ENCODE peak calls at places on chromosomes 5 and 9, in five cellular contexts. N is left lung, V is fibroblast of lung, E is OCI-LY7, C is endothelial cell. D is an unnamed sample.

GRCh38 chr5:149053027-149053705 is 9.7 kb downstream of the SH3TC2 start:
- DNase-seq in N (no peak), E (no peak), V (peak; percentile 58), C (no peak), D (no peak)

GRCh38 chr9:135136991-135137390 is 49.5 kb downstream of the OLFM1 start:
- DNase-seq in V (no peak), N (no peak), C (no peak), E (no peak), D (no peak)

GRCh38 chr5:69029292-69029691 is 64.5 kb upstream of the SLC30A5 start:
- DNase-seq in V (no peak), N (no peak), E (peak; percentile 5), C (no peak), D (no peak)

GRCh38 chr5:107322936-107323335 is 347.8 kb downstream of the EFNA5 start:
- DNase-seq in N (no peak), V (peak; percentile 51), C (no peak), E (no peak), D (no peak)

GRCh38 chr5:32753051-32753450 is 41.9 kb downstream of the NPR3 start:
- DNase-seq in C (no peak), E (no peak), N (no peak), V (peak; percentile 81), D (no peak)

GRCh38 chr5:65818592-65818991 is 96.6 kb downstream of the NLN start:
- DNase-seq in V (no peak), C (no peak), N (no peak), E (no peak), D (no peak)

GRCh38 chr5:41908374-41909079 is 4.4 kb downstream of the RIMOC1 start:
- DNase-seq in N (no peak), E (no peak), C (no peak), V (peak; percentile 21), D (no peak)

GRCh38 chr9:105647595-105648349 is 14.5 kb upstream of the TAL2 start:
- DNase-seq in E (no peak), C (no peak), N (no peak), V (no peak), D (peak; percentile 25)

GRCh38 chr9:32969270-32969669 is 32.2 kb downstream of the APTX start:
- DNase-seq in V (no peak), E (no peak), C (no peak), N (no peak), D (no peak)

GRCh38 chr5:64971538-64971937 is 202.8 kb downstream of the CWC27 start:
- DNase-seq in V (peak; percentile 32), N (no peak), E (peak; percentile 54), C (no peak), D (no peak)

GRCh38 chr9:96172797-96173196 is 129.2 kb downstream of the HSD17B3 start:
- DNase-seq in E (no peak), V (no peak), N (no peak), C (no peak), D (no peak)

GRCh38 chr9:99023831-99024230 is 80.1 kb downstream of the COL15A1 start:
- DNase-seq in V (peak; percentile 22), E (peak; percentile 8), C (no peak), N (no peak), D (peak; percentile 86)

GRCh38 chr5:111733571-111733970 is 23.4 kb downstream of the NREP start:
- DNase-seq in E (no peak), C (no peak), V (no peak), N (no peak), D (no peak)

DNA sequence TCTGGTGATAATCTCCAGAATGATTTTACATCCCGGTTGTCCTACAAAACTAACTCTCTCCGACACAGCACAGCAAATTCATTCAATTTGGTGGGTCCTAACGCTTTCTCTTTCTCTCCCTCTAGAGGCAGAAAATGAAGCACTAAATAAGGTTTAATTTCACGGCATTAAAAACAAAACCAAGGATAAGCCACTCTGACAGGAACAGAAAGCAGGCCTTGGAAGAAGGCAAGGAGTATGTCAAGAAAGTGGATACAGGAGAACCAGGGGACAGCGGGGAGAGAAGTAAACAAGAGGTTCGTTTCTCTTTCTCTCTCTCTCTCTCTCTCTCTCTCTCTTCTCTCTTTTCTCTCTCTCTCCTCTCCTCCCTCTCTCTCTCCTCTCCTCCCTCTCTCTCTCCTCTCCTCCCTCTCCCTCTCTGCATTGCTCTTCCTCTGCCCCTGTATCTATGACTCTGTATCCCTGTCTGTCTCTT is 49.8 kb downstream of the EBF1 start:
- DNase-seq in V (peak; percentile 83), C (no peak), E (peak; percentile 51), N (no peak), D (no peak)
- TF ChIP-seq CTCF in V (peak; percentile 63), C (no peak), E (peak; percentile 81), N (no peak), D (peak; percentile 68)

GRCh38 chr5:73994963-73995362 is 369.0 kb downstream of the ARHGEF28 start:
- DNase-seq in V (no peak), N (no peak), C (no peak), E (no peak), D (no peak)
- TF ChIP-seq CTCF in V (no peak), N (no peak), C (no peak), E (no peak), D (peak; percentile 30)

DNA sequence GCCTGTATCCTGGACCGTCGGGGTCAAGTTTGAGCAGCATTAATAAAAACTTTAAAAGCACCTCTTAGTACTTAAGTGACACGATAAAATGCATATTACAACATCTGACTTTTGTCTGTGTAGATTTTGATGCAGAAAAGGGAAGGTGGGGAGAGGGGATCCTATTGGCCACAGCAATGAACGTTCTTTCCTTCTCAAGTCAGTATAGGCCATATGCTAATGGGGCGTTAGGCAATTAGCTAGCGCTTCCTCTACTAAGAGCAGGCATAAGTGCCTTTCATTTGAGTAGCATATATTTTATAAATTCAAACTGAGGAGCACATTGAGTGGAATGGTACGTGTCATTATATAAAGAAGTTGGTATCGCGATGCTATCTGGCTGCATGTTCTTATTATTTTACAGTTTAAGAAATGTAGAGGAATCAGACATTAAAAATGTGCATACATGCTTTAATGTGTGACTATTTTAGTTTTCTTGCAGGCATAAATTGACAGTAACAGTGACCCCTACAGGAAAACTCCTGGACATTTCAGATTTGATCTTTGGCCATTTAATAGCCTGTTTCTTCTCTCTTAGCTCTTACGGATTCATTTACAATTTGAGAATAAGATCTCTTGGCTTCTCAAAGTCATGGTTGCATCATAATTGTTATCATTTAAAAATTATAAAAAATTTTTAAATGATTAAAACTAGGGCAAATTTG is 1.1 kb upstream of the GNA14 start:
- DNase-seq in C (no peak), N (no peak), E (no peak), V (peak; percentile 50), D (no peak)
- TF ChIP-seq CTCF in C (peak; percentile 58), N (peak; percentile 37), E (peak; percentile 57), V (peak; percentile 20), D (peak; percentile 51)

GRCh38 chr5:74394543-74394923 is 246.0 kb downstream of the ENC1 start:
- DNase-seq in V (no peak), E (peak; percentile 17), N (no peak), C (no peak), D (no peak)
- TF ChIP-seq CTCF in V (peak; percentile 7), E (peak; percentile 37), N (no peak), C (no peak), D (peak; percentile 49)